ENCODE peak calls at places on chromosomes 6 and 20, in seven cellular contexts. J is HS-5; V is left ventricle myocardium inferior; F is vagina; K is stimulated activated CD4-positive, alpha-beta T cell treated with anti-CD3 and anti-CD28 coated beads, Interleukin-12 subunit alpha, Interleukin-12 subunit beta, amount 100 ng/mL, for 48 hours; H is pancreas; W is AG10803. X is an unnamed sample.

GRCh38 chr20:11496382-11496781 is 421.3 kb upstream of the BTBD3 start:
- DNase-seq in J (no peak), V (no peak), F (no peak), K (no peak), H (no peak), W (no peak), X (no peak)

GRCh38 chr6:46243754-46244153 is 73.0 kb upstream of the ENPP5 start:
- DNase-seq in J (no peak), V (peak), F (no peak), K (no peak), H (no peak), W (no peak), X (no peak)

GRCh38 chr6:64074981-64075380 is 439.4 kb downstream of the PHF3 start:
- DNase-seq in J (no peak), V (no peak), F (no peak), K (no peak), H (no peak), W (no peak), X (no peak)

GRCh38 chr6:27297857-27298730 is 14.0 kb downstream of the POM121L2 start:
- DNase-seq in J (no peak), V (no peak), F (no peak), K (no peak), H (no peak), W (peak), X (no peak)

GRCh38 chr6:122726649-122727048 is 52.9 kb upstream of the FABP7 start:
- DNase-seq in J (no peak), V (no peak), F (no peak), K (no peak), H (no peak), W (peak), X (no peak)

GRCh38 chr6:153625089-153625488 is 414.0 kb upstream of the OPRM1 start:
- DNase-seq in J (peak), V (no peak), F (no peak), K (no peak), H (no peak), W (no peak), X (no peak)

GRCh38 chr20:44395183-44395962 is 39.9 kb downstream of the HNF4A start:
- DNase-seq in J (no peak), V (no peak), F (no peak), K (no peak), H (no peak), W (no peak), X (no peak)

GRCh38 chr6:95593025-95593424 is 15.7 kb downstream of the MANEA start:
- DNase-seq in J (no peak), V (no peak), F (no peak), K (no peak), H (no peak), W (no peak), X (no peak)

GRCh38 chr6:94478178-94479140 is 1059.1 kb upstream of the EPHA7 start:
- DNase-seq in J (no peak), V (no peak), F (no peak), K (no peak), H (no peak), W (no peak), X (no peak)

GRCh38 chr6:72580281-72580940 is 41.5 kb upstream of the KCNQ5 start:
- DNase-seq in J (peak), V (no peak), F (no peak), K (no peak), H (peak), W (peak), X (peak)

GRCh38 chr6:84074988-84075781 is 41.6 kb downstream of the MRAP2 start:
- DNase-seq in J (no peak), V (no peak), F (no peak), K (no peak), H (no peak), W (peak), X (no peak)

GRCh38 chr6:157533397-157533814 is 152.4 kb downstream of the ZDHHC14 start:
- DNase-seq in J (no peak), V (no peak), F (no peak), K (no peak), H (no peak), W (no peak), X (no peak)

GRCh38 chr6:44253307-44254101 is 3.8 kb downstream of the SLC35B2 start:
- DNase-seq in J (no peak), V (no peak), F (no peak), K (peak), H (peak), W (no peak), X (no peak)

GRCh38 chr20:15248618-15249395 is 911.4 kb upstream of the FLRT3 start:
- DNase-seq in J (no peak), V (no peak), F (no peak), K (no peak), H (no peak), W (no peak), X (no peak)

GRCh38 chr6:166586424-166587156 is at the start of gene RAMACL:
- DNase-seq in J (no peak), V (no peak), F (no peak), K (peak), H (no peak), W (no peak), X (no peak)